ENCODE peak calls at places on chromosomes 4 and X, in four cellular contexts. I, N, Q and W are unnamed samples.

GRCh38 chr4:725368-726234 is 20.0 kb downstream of the PCGF3 start:
- DNase-seq in I (no peak), N (no peak), Q (no peak), W (no peak)

GRCh38 chrX:17443546-17443945 is 68.5 kb downstream of the NHS start:
- DNase-seq in I (no peak), N (no peak), Q (no peak), W (no peak)

GRCh38 chr4:153616005-153616555 is 68.0 kb upstream of the TLR2 start:
- DNase-seq in I (no peak), N (no peak), Q (no peak), W (no peak)

GRCh38 chrX:120365320-120365719 is 3.4 kb downstream of the ATP1B4 start:
- DNase-seq in I (peak), N (no peak), Q (peak), W (peak)

GRCh38 chrX:120575379-120576114 is 14.8 kb upstream of the CUL4B start:
- DNase-seq in I (no peak), N (no peak), Q (no peak), W (no peak)

GRCh38 chr4:14864365-14864762 is 137.9 kb upstream of the CPEB2 start:
- DNase-seq in I (no peak), N (no peak), Q (no peak), W (no peak)

GRCh38 chr4:183478123-183478522 is 26.7 kb upstream of the ING2 start:
- DNase-seq in I (no peak), N (no peak), Q (no peak), W (no peak)

GRCh38 chr4:73231518-73232487 is 26.8 kb downstream of the ANKRD17 start:
- DNase-seq in I (no peak), N (no peak), Q (no peak), W (no peak)

GRCh38 chr4:100428051-100428450 is 89.8 kb downstream of the EMCN start:
- DNase-seq in I (no peak), N (no peak), Q (no peak), W (no peak)

GRCh38 chrX:12950851-12951589 is 23.9 kb upstream of the TMSB4X start:
- DNase-seq in I (peak), N (peak), Q (peak), W (no peak)

GRCh38 chrX:111376897-111377601 is 34.9 kb downstream of the DCX start:
- DNase-seq in I (no peak), N (no peak), Q (no peak), W (no peak)